ENCODE peak calls at places on chromosome 14, in four cellular contexts. One of them, this sample, is unnamed.

GRCh38 chr14:24127673-24128072 is 2.8 kb upstream of the FITM1 start:
- DNase-seq in SK-N-SH: no peak
- DNase-seq in colonic mucosa: no peak
- DNase-seq in fibroblast of lung: no peak
- DNase-seq in this sample: no peak

GRCh38 chr14:55399912-55400311 is 11.7 kb downstream of the ATG14 start:
- DNase-seq in colonic mucosa: no peak
- DNase-seq in SK-N-SH: no peak
- DNase-seq in fibroblast of lung: peak
- DNase-seq in this sample: no peak

GRCh38 chr14:104973215-104974145 is 4.7 kb downstream of the AHNAK2 start:
- DNase-seq in fibroblast of lung: peak
- DNase-seq in colonic mucosa: peak
- DNase-seq in SK-N-SH: no peak
- DNase-seq in this sample: peak

GRCh38 chr14:105473677-105474477 is 744 bp upstream of the CRIP2 start:
- DNase-seq in colonic mucosa: peak
- DNase-seq in SK-N-SH: peak
- DNase-seq in fibroblast of lung: peak
- DNase-seq in this sample: peak

GRCh38 chr14:53047302-53047701 is 96.5 kb upstream of the FERMT2 start:
- DNase-seq in colonic mucosa: no peak
- DNase-seq in fibroblast of lung: no peak
- DNase-seq in SK-N-SH: no peak
- DNase-seq in this sample: no peak

GRCh38 chr14:48275301-48275700 is 599.9 kb upstream of the MDGA2 start:
- DNase-seq in fibroblast of lung: no peak
- DNase-seq in colonic mucosa: no peak
- DNase-seq in SK-N-SH: no peak
- DNase-seq in this sample: no peak

GRCh38 chr14:92605274-92605940 is 91.8 kb downstream of the RIN3 start:
- DNase-seq in SK-N-SH: no peak
- DNase-seq in fibroblast of lung: no peak
- DNase-seq in colonic mucosa: no peak
- DNase-seq in this sample: no peak

GRCh38 chr14:78010688-78011087 is 159.5 kb upstream of the NRXN3 start:
- DNase-seq in SK-N-SH: no peak
- DNase-seq in colonic mucosa: no peak
- DNase-seq in fibroblast of lung: no peak
- DNase-seq in this sample: no peak

GRCh38 chr14:92475451-92476187 is 38.0 kb upstream of the RIN3 start:
- DNase-seq in colonic mucosa: no peak
- DNase-seq in SK-N-SH: no peak
- DNase-seq in fibroblast of lung: peak
- DNase-seq in this sample: no peak

GRCh38 chr14:87067061-87067460 is 925.9 kb downstream of the GALC start:
- DNase-seq in SK-N-SH: no peak
- DNase-seq in colonic mucosa: no peak
- DNase-seq in fibroblast of lung: no peak
- DNase-seq in this sample: no peak

GRCh38 chr14:77023001-77023996 is 5.2 kb downstream of the IRF2BPL start:
- DNase-seq in SK-N-SH: peak
- DNase-seq in colonic mucosa: peak
- DNase-seq in fibroblast of lung: peak
- DNase-seq in this sample: peak

GRCh38 chr14:93430319-93430801 is 379 bp upstream of the UNC79 start:
- DNase-seq in colonic mucosa: no peak
- DNase-seq in fibroblast of lung: no peak
- DNase-seq in SK-N-SH: peak
- DNase-seq in this sample: peak

GRCh38 chr14:100669468-100669867 is 57.2 kb upstream of the DLK1 start:
- DNase-seq in colonic mucosa: no peak
- DNase-seq in SK-N-SH: no peak
- DNase-seq in fibroblast of lung: peak
- DNase-seq in this sample: no peak

GRCh38 chr14:51041853-51042252 is 53.1 kb downstream of the TRIM9 start:
- DNase-seq in colonic mucosa: no peak
- DNase-seq in fibroblast of lung: no peak
- DNase-seq in SK-N-SH: no peak
- DNase-seq in this sample: no peak

GRCh38 chr14:94392510-94392935 is 4.1 kb upstream of the SERPINA1 start:
- DNase-seq in colonic mucosa: no peak
- DNase-seq in SK-N-SH: no peak
- DNase-seq in fibroblast of lung: peak
- DNase-seq in this sample: no peak

GRCh38 chr14:92987713-92988510 is 65.0 kb downstream of the CHGA start:
- DNase-seq in SK-N-SH: peak
- DNase-seq in fibroblast of lung: no peak
- DNase-seq in colonic mucosa: no peak
- DNase-seq in this sample: no peak

GRCh38 chr14:100193417-100194357 is 34.2 kb upstream of the DEGS2 start:
- DNase-seq in fibroblast of lung: no peak
- DNase-seq in colonic mucosa: no peak
- DNase-seq in SK-N-SH: peak
- DNase-seq in this sample: peak

GRCh38 chr14:77058082-77058481 is 29.6 kb upstream of the IRF2BPL start:
- DNase-seq in fibroblast of lung: no peak
- DNase-seq in colonic mucosa: no peak
- DNase-seq in SK-N-SH: no peak
- DNase-seq in this sample: no peak

GRCh38 chr14:99980299-99980698 is 84.9 kb upstream of the EVL start:
- DNase-seq in SK-N-SH: no peak
- DNase-seq in colonic mucosa: no peak
- DNase-seq in fibroblast of lung: no peak
- DNase-seq in this sample: no peak

GRCh38 chr14:92254786-92255185 is 68.2 kb upstream of the SLC24A4 start:
- DNase-seq in colonic mucosa: peak
- DNase-seq in SK-N-SH: no peak
- DNase-seq in fibroblast of lung: peak
- DNase-seq in this sample: peak

GRCh38 chr14:49105512-49105911 is 480.7 kb downstream of the RPS29 start:
- DNase-seq in fibroblast of lung: no peak
- DNase-seq in SK-N-SH: peak
- DNase-seq in colonic mucosa: no peak
- DNase-seq in this sample: no peak

GRCh38 chr14:85402546-85403162 is 127.3 kb upstream of the FLRT2 start:
- DNase-seq in SK-N-SH: no peak
- DNase-seq in colonic mucosa: no peak
- DNase-seq in fibroblast of lung: no peak
- DNase-seq in this sample: no peak

GRCh38 chr14:100640481-100641273 is 53.5 kb upstream of the BEGAIN start:
- DNase-seq in fibroblast of lung: no peak
- DNase-seq in colonic mucosa: no peak
- DNase-seq in SK-N-SH: no peak
- DNase-seq in this sample: no peak

GRCh38 chr14:20435454-20436362 is at the start of gene KLHL33:
- DNase-seq in fibroblast of lung: no peak
- DNase-seq in SK-N-SH: no peak
- DNase-seq in colonic mucosa: no peak
- DNase-seq in this sample: no peak
- H3K4me3 ChIP-seq in fibroblast of lung: peak
- H3K4me3 ChIP-seq in SK-N-SH: no peak
- H3K4me3 ChIP-seq in colonic mucosa: no peak
- H3K4me3 ChIP-seq in this sample: no peak

DNA sequence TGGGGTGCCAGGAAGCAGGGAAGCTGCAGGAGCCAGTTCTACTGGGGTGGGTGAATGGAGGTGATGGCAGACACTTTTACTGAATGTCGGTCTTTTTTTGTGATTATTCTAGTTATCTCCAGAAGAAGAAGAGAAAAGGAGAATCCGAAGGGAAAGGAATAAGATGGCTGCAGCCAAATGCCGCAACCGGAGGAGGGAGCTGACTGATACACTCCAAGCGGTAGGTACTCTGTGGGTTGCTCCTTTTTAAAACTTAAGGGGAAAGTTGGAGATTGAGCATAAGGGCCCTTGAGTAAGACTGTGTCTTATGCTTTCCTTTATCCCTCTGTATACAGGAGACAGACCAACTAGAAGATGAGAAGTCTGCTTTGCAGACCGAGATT is 1.8 kb downstream of the FOS start:
- DNase-seq in fibroblast of lung: peak
- DNase-seq in SK-N-SH: no peak
- DNase-seq in colonic mucosa: no peak
- DNase-seq in this sample: no peak
- H3K9ac ChIP-seq in fibroblast of lung: peak
- H3K9ac ChIP-seq in SK-N-SH: peak
- H3K9ac ChIP-seq in colonic mucosa: peak
- H3K9ac ChIP-seq in this sample: no peak

GRCh38 chr14:60232185-60232584 is 16.8 kb upstream of the PPM1A start:
- DNase-seq in colonic mucosa: no peak
- DNase-seq in SK-N-SH: no peak
- DNase-seq in fibroblast of lung: no peak
- DNase-seq in this sample: no peak
- H3K4me3 ChIP-seq in colonic mucosa: no peak
- H3K4me3 ChIP-seq in SK-N-SH: no peak
- H3K4me3 ChIP-seq in fibroblast of lung: no peak
- H3K4me3 ChIP-seq in this sample: no peak

DNA sequence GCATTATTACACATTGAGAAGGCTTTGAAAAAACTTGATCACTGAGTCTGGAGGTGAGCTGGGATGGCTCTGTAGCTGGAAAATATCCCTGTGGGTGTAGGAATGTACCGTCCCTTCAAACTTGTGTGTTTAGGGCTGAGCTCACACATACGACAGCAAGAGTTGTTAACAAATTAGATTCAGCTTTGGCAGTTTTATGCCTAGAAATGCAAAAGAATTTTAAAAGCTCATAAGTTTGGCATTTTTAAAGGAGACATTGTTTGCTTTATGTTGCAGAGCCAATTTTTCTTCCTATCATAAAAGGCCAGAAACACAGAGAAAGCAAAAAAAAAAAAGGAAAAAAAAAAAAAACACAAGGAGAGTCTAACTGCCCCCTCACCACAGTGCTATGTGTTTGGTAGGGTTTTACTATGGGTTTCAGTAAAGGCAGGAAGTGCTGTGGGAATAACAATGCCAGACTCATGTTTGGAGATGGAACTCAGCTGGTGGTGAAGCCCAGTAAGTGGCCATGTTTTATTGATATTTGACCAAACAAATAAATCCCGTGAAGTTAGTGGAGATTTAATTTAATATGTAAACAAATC is 78.4 kb downstream of the DAD1 start:
- DNase-seq in SK-N-SH: no peak
- DNase-seq in fibroblast of lung: peak
- DNase-seq in colonic mucosa: no peak
- DNase-seq in this sample: no peak
- H3K9ac ChIP-seq in SK-N-SH: no peak
- H3K9ac ChIP-seq in fibroblast of lung: no peak
- H3K9ac ChIP-seq in colonic mucosa: no peak
- H3K9ac ChIP-seq in this sample: no peak

GRCh38 chr14:65686761-65687160 is 274.2 kb downstream of the FUT8 start:
- DNase-seq in fibroblast of lung: no peak
- DNase-seq in SK-N-SH: no peak
- DNase-seq in colonic mucosa: no peak
- DNase-seq in this sample: no peak
- H3K4me3 ChIP-seq in fibroblast of lung: no peak
- H3K4me3 ChIP-seq in SK-N-SH: no peak
- H3K4me3 ChIP-seq in colonic mucosa: no peak
- H3K4me3 ChIP-seq in this sample: no peak

DNA sequence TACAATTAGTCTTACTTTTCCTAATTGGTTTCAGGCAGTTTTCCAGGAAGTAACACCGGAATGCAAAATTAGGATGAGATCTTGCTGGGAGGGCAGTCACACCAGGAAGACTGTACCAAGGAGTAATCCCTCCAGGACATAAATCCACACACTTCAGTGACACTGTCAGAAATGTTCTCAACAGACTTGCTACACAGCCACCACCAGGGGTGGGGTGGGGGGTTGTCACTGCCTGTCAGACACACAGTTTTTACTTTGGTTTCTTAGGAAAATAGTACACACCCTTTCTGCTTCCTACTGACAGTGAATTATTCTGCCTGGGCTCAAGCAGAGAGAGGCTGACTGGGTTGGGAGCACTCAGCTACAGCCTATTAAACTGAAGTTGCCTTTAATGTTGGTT is 102.9 kb upstream of the CCDC196 start:
- DNase-seq in colonic mucosa: no peak
- DNase-seq in fibroblast of lung: no peak
- DNase-seq in SK-N-SH: no peak
- DNase-seq in this sample: no peak
- H3K9ac ChIP-seq in colonic mucosa: no peak
- H3K9ac ChIP-seq in fibroblast of lung: no peak
- H3K9ac ChIP-seq in SK-N-SH: no peak
- H3K9ac ChIP-seq in this sample: no peak

GRCh38 chr14:80698974-80699373 is 242.6 kb downstream of the CEP128 start:
- DNase-seq in SK-N-SH: no peak
- DNase-seq in colonic mucosa: no peak
- DNase-seq in fibroblast of lung: no peak
- DNase-seq in this sample: no peak
- H3K4me3 ChIP-seq in SK-N-SH: no peak
- H3K4me3 ChIP-seq in colonic mucosa: no peak
- H3K4me3 ChIP-seq in fibroblast of lung: no peak
- H3K4me3 ChIP-seq in this sample: no peak

GRCh38 chr14:103227076-103227475 is 103.8 kb downstream of the TNFAIP2 start:
- DNase-seq in colonic mucosa: no peak
- DNase-seq in SK-N-SH: no peak
- DNase-seq in fibroblast of lung: no peak
- DNase-seq in this sample: no peak
- H3K9ac ChIP-seq in colonic mucosa: no peak
- H3K9ac ChIP-seq in SK-N-SH: no peak
- H3K9ac ChIP-seq in fibroblast of lung: no peak
- H3K9ac ChIP-seq in this sample: no peak

GRCh38 chr14:81401420-81402122 is 1.4 kb upstream of the STON2 start:
- DNase-seq in fibroblast of lung: peak
- DNase-seq in colonic mucosa: no peak
- DNase-seq in SK-N-SH: no peak
- DNase-seq in this sample: no peak
- H3K4me3 ChIP-seq in fibroblast of lung: peak
- H3K4me3 ChIP-seq in colonic mucosa: no peak
- H3K4me3 ChIP-seq in SK-N-SH: no peak
- H3K4me3 ChIP-seq in this sample: no peak

This sample was measured in neural progenitor cell.